ENCODE peak calls at places on chromosomes 6 and 20, in eight cellular contexts. H is GM23248; I is stimulated activated CD4-positive, alpha-beta T cell treated with anti-CD3 and anti-CD28 coated beads, Interleukin-2, amount 100 ng/mL, for 48 hours; A is neuronal stem cell; D is dorsolateral prefrontal cortex; R is progenitor cell of endocrine pancreas; X is kidney; S is astrocyte of the hippocampus. Q is an unnamed sample.

GRCh38 chr6:45728674-45729073 is 287.0 kb downstream of the CLIC5 start:
- DNase-seq in H (peak; percentile 54), I (no peak), A (no peak), D (no peak), R (no peak), X (no peak), S (peak; percentile 36), Q (no peak)

GRCh38 chr6:145815351-145815772 is 767 bp upstream of the FBXO30 start:
- DNase-seq in H (peak; percentile 66), I (no peak), A (no peak), D (no peak), R (no peak), X (no peak), S (peak; percentile 66), Q (no peak)

GRCh38 chr6:129593233-129593564 is 116.8 kb downstream of the ARHGAP18 start:
- DNase-seq in H (peak; percentile 22), I (no peak), A (no peak), D (no peak), R (no peak), X (no peak), S (no peak), Q (no peak)

GRCh38 chr20:23050847-23051627 is 1.6 kb upstream of the THBD start:
- DNase-seq in H (peak; percentile 89), I (peak; percentile 45), A (peak; percentile 87), D (no peak), R (peak; percentile 83), X (peak; percentile 90), S (peak; percentile 50), Q (no peak)

GRCh38 chr20:34931771-34932170 is 23.8 kb downstream of the GSS start:
- DNase-seq in H (no peak), I (no peak), A (no peak), D (no peak), R (no peak), X (no peak), S (no peak), Q (no peak)

GRCh38 chr6:34315780-34316179 is 67.0 kb upstream of the SMIM29 start:
- DNase-seq in H (no peak), I (no peak), A (no peak), D (no peak), R (no peak), X (no peak), S (no peak), Q (peak; percentile 59)

GRCh38 chr20:5689451-5689850 is 60.8 kb upstream of the SHLD1 start:
- DNase-seq in H (no peak), I (no peak), A (no peak), D (no peak), R (no peak), X (no peak), S (no peak), Q (no peak)

GRCh38 chr6:104855507-104855906 is 4.2 kb downstream of the HACE1 start:
- DNase-seq in H (peak; percentile 80), I (no peak), A (no peak), D (no peak), R (no peak), X (no peak), S (peak; percentile 28), Q (no peak)

GRCh38 chr6:137874204-137875001 is 7.3 kb downstream of the TNFAIP3 start:
- DNase-seq in H (no peak), I (no peak), A (no peak), D (no peak), R (no peak), X (no peak), S (no peak), Q (no peak)

GRCh38 chr20:24583169-24583792 is 113.9 kb downstream of the SYNDIG1 start:
- DNase-seq in H (no peak), I (no peak), A (no peak), D (no peak), R (no peak), X (no peak), S (no peak), Q (no peak)

GRCh38 chr6:35722121-35722761 is 14.6 kb upstream of the ARMC12 start:
- DNase-seq in H (no peak), I (no peak), A (no peak), D (no peak), R (no peak), X (peak; percentile 92), S (no peak), Q (no peak)

GRCh38 chr20:54475334-54476287 is at the start of gene DOK5:
- DNase-seq in H (peak; percentile 71), I (no peak), A (no peak), D (no peak), R (peak; percentile 16), X (peak; percentile 83), S (peak; percentile 82), Q (no peak)

GRCh38 chr6:114747995-114748625 is 405.3 kb upstream of the HS3ST5 start:
- DNase-seq in H (peak; percentile 74), I (peak; percentile 19), A (peak; percentile 14), D (peak; percentile 22), R (peak; percentile 29), X (no peak), S (peak; percentile 78), Q (no peak)

GRCh38 chr6:52725530-52726192 is 37.6 kb downstream of the GSTA2 start:
- DNase-seq in H (peak; percentile 74), I (no peak), A (no peak), D (no peak), R (no peak), X (no peak), S (peak; percentile 27), Q (no peak)

GRCh38 chr6:84462697-84463096 is 235.3 kb upstream of the CEP162 start:
- DNase-seq in H (peak; percentile 82), I (no peak), A (no peak), D (no peak), R (no peak), X (no peak), S (peak; percentile 49), Q (no peak)

GRCh38 chr6:111764238-111765182 is 108.7 kb downstream of the FYN start:
- DNase-seq in H (no peak), I (peak; percentile 37), A (no peak), D (no peak), R (no peak), X (peak; percentile 56), S (peak; percentile 71), Q (peak; percentile 63)

GRCh38 chr6:6919173-6919572 is 188.6 kb upstream of the RREB1 start:
- DNase-seq in H (no peak), I (no peak), A (no peak), D (no peak), R (no peak), X (no peak), S (no peak), Q (no peak)